ENCODE peak calls at places on chromosomes 1 and 21, in four cellular contexts. One of them, this sample, is unnamed.
A peak's percentile ranks its signal among the peaks of the same experiment; 100 is the strongest.

GRCh38 chr1:53549781-53550180 is 90.6 kb downstream of the DMRTB1 start:
- DNase-seq in hippocampal formation: no peak
- DNase-seq in effector memory CD8-positive, alpha-beta T cell: no peak
- DNase-seq in K562: no peak
- DNase-seq in this sample: no peak

GRCh38 chr1:114610546-114611245 is 29.3 kb upstream of the BCAS2 start:
- DNase-seq in hippocampal formation: no peak
- DNase-seq in effector memory CD8-positive, alpha-beta T cell: no peak
- DNase-seq in K562: no peak
- DNase-seq in this sample: no peak

GRCh38 chr1:221241592-221241991 is 362.3 kb downstream of the HLX start:
- DNase-seq in hippocampal formation: no peak
- DNase-seq in effector memory CD8-positive, alpha-beta T cell: no peak
- DNase-seq in K562: no peak
- DNase-seq in this sample: no peak

GRCh38 chr1:29567257-29567656 is 330.9 kb downstream of the PTPRU start:
- DNase-seq in hippocampal formation: no peak
- DNase-seq in effector memory CD8-positive, alpha-beta T cell: no peak
- DNase-seq in K562: no peak
- DNase-seq in this sample: no peak

GRCh38 chr1:69523032-69523431 is 44.7 kb upstream of the LRRC7 start:
- DNase-seq in hippocampal formation: no peak
- DNase-seq in effector memory CD8-positive, alpha-beta T cell: no peak
- DNase-seq in K562: peak; percentile 25
- DNase-seq in this sample: no peak

GRCh38 chr21:14981246-14981645 is 83.6 kb downstream of the NRIP1 start:
- DNase-seq in hippocampal formation: no peak
- DNase-seq in effector memory CD8-positive, alpha-beta T cell: no peak
- DNase-seq in K562: no peak
- DNase-seq in this sample: no peak

GRCh38 chr1:194071200-194071599 is 884.8 kb upstream of the B3GALT2 start:
- DNase-seq in hippocampal formation: no peak
- DNase-seq in effector memory CD8-positive, alpha-beta T cell: no peak
- DNase-seq in K562: no peak
- DNase-seq in this sample: no peak

GRCh38 chr1:246622035-246622652 is 55.9 kb downstream of the CNST start:
- DNase-seq in hippocampal formation: no peak
- DNase-seq in effector memory CD8-positive, alpha-beta T cell: no peak
- DNase-seq in K562: no peak
- DNase-seq in this sample: no peak

GRCh38 chr1:177948336-177948972 is 21.4 kb downstream of the SEC16B start:
- DNase-seq in hippocampal formation: peak; percentile 49
- DNase-seq in effector memory CD8-positive, alpha-beta T cell: no peak
- DNase-seq in K562: peak; percentile 54
- DNase-seq in this sample: peak; percentile 73

GRCh38 chr1:212162635-212163034 is 122.6 kb upstream of the PPP2R5A start:
- DNase-seq in hippocampal formation: no peak
- DNase-seq in effector memory CD8-positive, alpha-beta T cell: no peak
- DNase-seq in K562: peak; percentile 47
- DNase-seq in this sample: no peak

GRCh38 chr1:76110662-76111061 is 36.1 kb downstream of the ST6GALNAC3 start:
- DNase-seq in hippocampal formation: no peak
- DNase-seq in effector memory CD8-positive, alpha-beta T cell: no peak
- DNase-seq in K562: no peak
- DNase-seq in this sample: no peak

GRCh38 chr1:218384576-218384975 is 39.4 kb downstream of the TGFB2 start:
- DNase-seq in hippocampal formation: no peak
- DNase-seq in effector memory CD8-positive, alpha-beta T cell: no peak
- DNase-seq in K562: peak; percentile 7
- DNase-seq in this sample: no peak

GRCh38 chr1:24463756-24464377 is 38.8 kb upstream of the RCAN3 start:
- DNase-seq in hippocampal formation: no peak
- DNase-seq in effector memory CD8-positive, alpha-beta T cell: no peak
- DNase-seq in K562: peak; percentile 20
- DNase-seq in this sample: no peak

GRCh38 chr1:172658871-172659453 is at the start of gene FASLG:
- DNase-seq in hippocampal formation: no peak
- DNase-seq in effector memory CD8-positive, alpha-beta T cell: peak; percentile 41
- DNase-seq in K562: peak; percentile 55
- DNase-seq in this sample: no peak

GRCh38 chr1:218636548-218636947 is 291.4 kb downstream of the TGFB2 start:
- DNase-seq in hippocampal formation: no peak
- DNase-seq in effector memory CD8-positive, alpha-beta T cell: no peak
- DNase-seq in K562: no peak
- DNase-seq in this sample: no peak

GRCh38 chr1:242723044-242723742 is 198.7 kb upstream of the PLD5 start:
- DNase-seq in hippocampal formation: no peak
- DNase-seq in effector memory CD8-positive, alpha-beta T cell: no peak
- DNase-seq in K562: no peak
- DNase-seq in this sample: no peak

GRCh38 chr1:182430263-182431068 is 19.5 kb upstream of the RGSL1 start:
- DNase-seq in hippocampal formation: no peak
- DNase-seq in effector memory CD8-positive, alpha-beta T cell: peak; percentile 29
- DNase-seq in K562: peak; percentile 67
- DNase-seq in this sample: no peak

GRCh38 chr1:153984125-153984899 is 1.8 kb downstream of the RAB13 start:
- DNase-seq in hippocampal formation: no peak
- DNase-seq in effector memory CD8-positive, alpha-beta T cell: no peak
- DNase-seq in K562: no peak
- DNase-seq in this sample: no peak

GRCh38 chr1:227921461-227922185 is 26.1 kb downstream of the WNT9A start:
- DNase-seq in hippocampal formation: no peak
- DNase-seq in effector memory CD8-positive, alpha-beta T cell: no peak
- DNase-seq in K562: no peak
- DNase-seq in this sample: no peak

GRCh38 chr1:201826830-201827229 is 2.1 kb upstream of the IPO9 start:
- DNase-seq in hippocampal formation: no peak
- DNase-seq in effector memory CD8-positive, alpha-beta T cell: no peak
- DNase-seq in K562: peak; percentile 72
- DNase-seq in this sample: no peak

GRCh38 chr1:174678657-174679056 is 230.9 kb downstream of the GPR52 start:
- DNase-seq in hippocampal formation: no peak
- DNase-seq in effector memory CD8-positive, alpha-beta T cell: no peak
- DNase-seq in K562: no peak
- DNase-seq in this sample: no peak

GRCh38 chr1:33007190-33008050 is 29.3 kb downstream of the AK2 start:
- DNase-seq in hippocampal formation: no peak
- DNase-seq in effector memory CD8-positive, alpha-beta T cell: no peak
- DNase-seq in K562: peak; percentile 69
- DNase-seq in this sample: no peak

GRCh38 chr1:107277022-107277421 is 136.2 kb downstream of the NTNG1 start:
- DNase-seq in hippocampal formation: peak; percentile 6
- DNase-seq in effector memory CD8-positive, alpha-beta T cell: no peak
- DNase-seq in K562: peak; percentile 7
- DNase-seq in this sample: peak; percentile 38

GRCh38 chr1:111731956-111732355 is 7.2 kb downstream of the INKA2 start:
- DNase-seq in hippocampal formation: no peak
- DNase-seq in effector memory CD8-positive, alpha-beta T cell: no peak
- DNase-seq in K562: no peak
- DNase-seq in this sample: no peak

GRCh38 chr21:44960141-44961092 is 20.6 kb downstream of the SLX9 start:
- DNase-seq in hippocampal formation: no peak
- DNase-seq in effector memory CD8-positive, alpha-beta T cell: no peak
- DNase-seq in K562: no peak
- DNase-seq in this sample: no peak

GRCh38 chr1:204842892-204843291 is 27.8 kb upstream of the NFASC start:
- DNase-seq in hippocampal formation: peak; percentile 62
- DNase-seq in effector memory CD8-positive, alpha-beta T cell: no peak
- DNase-seq in K562: no peak
- DNase-seq in this sample: peak; percentile 59

GRCh38 chr1:5129746-5130355 is 475.4 kb downstream of the AJAP1 start:
- DNase-seq in hippocampal formation: no peak
- DNase-seq in effector memory CD8-positive, alpha-beta T cell: no peak
- DNase-seq in K562: no peak
- DNase-seq in this sample: no peak

GRCh38 chr1:6484826-6485139 is 6.7 kb downstream of the PLEKHG5 start:
- DNase-seq in hippocampal formation: no peak
- DNase-seq in effector memory CD8-positive, alpha-beta T cell: no peak
- DNase-seq in K562: no peak
- DNase-seq in this sample: no peak

GRCh38 chr1:200535605-200536004 is 84.9 kb downstream of the KIF14 start:
- DNase-seq in hippocampal formation: no peak
- DNase-seq in effector memory CD8-positive, alpha-beta T cell: no peak
- DNase-seq in K562: no peak
- DNase-seq in this sample: no peak

GRCh38 chr21:25929859-25930520 is 195.2 kb downstream of the GABPA start:
- DNase-seq in hippocampal formation: peak; percentile 32
- DNase-seq in effector memory CD8-positive, alpha-beta T cell: no peak
- DNase-seq in K562: peak; percentile 5
- DNase-seq in this sample: no peak

GRCh38 chr1:183077107-183077506 is 53.9 kb downstream of the LAMC1 start:
- DNase-seq in hippocampal formation: no peak
- DNase-seq in effector memory CD8-positive, alpha-beta T cell: no peak
- DNase-seq in K562: no peak
- DNase-seq in this sample: no peak